ENCODE peak calls at places on chromosome 12, in nine cellular contexts. K is ovary, J is GM20000, B is epithelial cell of esophagus, U is HFFc6, T is mammary epithelial cell, Q is AG04450, A is left lung, Z is GM12865. F is an unnamed sample.

GRCh38 chr12:88325076-88325827 is 183.1 kb downstream of the TMTC3 start:
- DNase-seq in K (no peak), J (no peak), B (peak), U (peak), T (peak), Q (peak), A (no peak), Z (no peak), F (no peak)

GRCh38 chr12:114186241-114187002 is 219.5 kb downstream of the TBX5 start:
- DNase-seq in K (no peak), J (no peak), B (no peak), U (no peak), T (no peak), Q (no peak), A (no peak), Z (no peak), F (no peak)

GRCh38 chr12:87671757-87672156 is 357.4 kb downstream of the C12orf50 start:
- DNase-seq in K (no peak), J (no peak), B (no peak), U (no peak), T (no peak), Q (no peak), A (no peak), Z (no peak), F (no peak)

GRCh38 chr12:76329163-76329562 is 19.1 kb downstream of the BBS10 start:
- DNase-seq in K (no peak), J (no peak), B (peak), U (peak), T (peak), Q (no peak), A (no peak), Z (no peak), F (no peak)

GRCh38 chr12:31521972-31522371 is 69.0 kb downstream of the DENND5B start:
- DNase-seq in K (no peak), J (no peak), B (no peak), U (no peak), T (no peak), Q (peak), A (no peak), Z (no peak), F (no peak)

GRCh38 chr12:127273621-127274020 is 993.3 kb upstream of the TMEM132C start:
- DNase-seq in K (no peak), J (no peak), B (peak), U (peak), T (peak), Q (no peak), A (no peak), Z (no peak), F (no peak)

GRCh38 chr12:132834181-132834711 is 5.6 kb upstream of the GOLGA3 start:
- DNase-seq in K (no peak), J (no peak), B (no peak), U (no peak), T (no peak), Q (no peak), A (no peak), Z (peak), F (no peak)

GRCh38 chr12:14814082-14814481 is at the start of gene SMCO3:
- DNase-seq in K (no peak), J (no peak), B (no peak), U (no peak), T (no peak), Q (no peak), A (no peak), Z (no peak), F (no peak)

GRCh38 chr12:26514364-26514763 is 318.6 kb downstream of the ITPR2 start:
- DNase-seq in K (no peak), J (no peak), B (no peak), U (no peak), T (no peak), Q (no peak), A (no peak), Z (peak), F (peak)

GRCh38 chr12:31773223-31773750 is 44.5 kb upstream of the AMN1 start:
- DNase-seq in K (peak), J (no peak), B (no peak), U (no peak), T (no peak), Q (no peak), A (no peak), Z (peak), F (no peak)

GRCh38 chr12:4909734-4910501 is at the start of gene KCNA1:
- DNase-seq in K (no peak), J (peak), B (no peak), U (no peak), T (peak), Q (no peak), A (no peak), Z (no peak), F (peak)

GRCh38 chr12:115132906-115133305 is 448.9 kb upstream of the TBX3 start:
- DNase-seq in K (no peak), J (no peak), B (no peak), U (no peak), T (no peak), Q (no peak), A (no peak), Z (no peak), F (no peak)

GRCh38 chr12:54439521-54440255 is 20.6 kb upstream of the ITGA5 start:
- DNase-seq in K (no peak), J (peak), B (peak), U (peak), T (peak), Q (peak), A (no peak), Z (peak), F (peak)

GRCh38 chr12:114925076-114925475 is 241.1 kb upstream of the TBX3 start:
- DNase-seq in K (no peak), J (no peak), B (no peak), U (no peak), T (no peak), Q (no peak), A (no peak), Z (no peak), F (no peak)

GRCh38 chr12:6556857-6557256 is 1.0 kb upstream of the IFFO1 start:
- DNase-seq in K (no peak), J (no peak), B (no peak), U (no peak), T (no peak), Q (no peak), A (no peak), Z (no peak), F (no peak)

GRCh38 chr12:102172436-102172835 is 25.2 kb downstream of the PMCH start:
- DNase-seq in K (no peak), J (no peak), B (no peak), U (peak), T (no peak), Q (no peak), A (no peak), Z (no peak), F (no peak)

GRCh38 chr12:12278899-12279298 is 12.1 kb upstream of the LRP6 start:
- DNase-seq in K (no peak), J (no peak), B (no peak), U (no peak), T (no peak), Q (no peak), A (no peak), Z (peak), F (no peak)

GRCh38 chr12:63496654-63497053 is 171.6 kb downstream of the DPY19L2 start:
- DNase-seq in K (no peak), J (no peak), B (no peak), U (no peak), T (no peak), Q (no peak), A (no peak), Z (no peak), F (no peak)

GRCh38 chr12:117188961-117189724 is 1.1 kb downstream of the FBXO21 start:
- DNase-seq in K (peak), J (no peak), B (peak), U (peak), T (peak), Q (peak), A (no peak), Z (no peak), F (no peak)

GRCh38 chr12:25376392-25376791 is 125.7 kb upstream of the KRAS start:
- DNase-seq in K (no peak), J (no peak), B (no peak), U (no peak), T (no peak), Q (no peak), A (no peak), Z (no peak), F (no peak)

GRCh38 chr12:25352078-25352918 is 101.6 kb upstream of the KRAS start:
- DNase-seq in K (no peak), J (no peak), B (no peak), U (peak), T (peak), Q (no peak), A (no peak), Z (no peak), F (no peak)

GRCh38 chr12:71157601-71158233 is at the start of gene TSPAN8:
- DNase-seq in K (no peak), J (no peak), B (no peak), U (no peak), T (no peak), Q (no peak), A (no peak), Z (no peak), F (no peak)

GRCh38 chr12:121357331-121357730 is 5.1 kb upstream of the ANAPC5 start:
- DNase-seq in K (no peak), J (no peak), B (no peak), U (no peak), T (no peak), Q (no peak), A (no peak), Z (no peak), F (no peak)

GRCh38 chr12:121356657-121357056 is 4.4 kb upstream of the ANAPC5 start:
- DNase-seq in K (no peak), J (no peak), B (no peak), U (no peak), T (no peak), Q (no peak), A (no peak), Z (no peak), F (no peak)

GRCh38 chr12:121355818-121356217 is 3.6 kb upstream of the ANAPC5 start:
- DNase-seq in K (no peak), J (no peak), B (no peak), U (no peak), T (no peak), Q (no peak), A (no peak), Z (no peak), F (no peak)

GRCh38 chr12:121346747-121347146 is 5.5 kb downstream of the ANAPC5 start:
- DNase-seq in K (no peak), J (no peak), B (no peak), U (no peak), T (no peak), Q (no peak), A (no peak), Z (no peak), F (no peak)

DNA sequence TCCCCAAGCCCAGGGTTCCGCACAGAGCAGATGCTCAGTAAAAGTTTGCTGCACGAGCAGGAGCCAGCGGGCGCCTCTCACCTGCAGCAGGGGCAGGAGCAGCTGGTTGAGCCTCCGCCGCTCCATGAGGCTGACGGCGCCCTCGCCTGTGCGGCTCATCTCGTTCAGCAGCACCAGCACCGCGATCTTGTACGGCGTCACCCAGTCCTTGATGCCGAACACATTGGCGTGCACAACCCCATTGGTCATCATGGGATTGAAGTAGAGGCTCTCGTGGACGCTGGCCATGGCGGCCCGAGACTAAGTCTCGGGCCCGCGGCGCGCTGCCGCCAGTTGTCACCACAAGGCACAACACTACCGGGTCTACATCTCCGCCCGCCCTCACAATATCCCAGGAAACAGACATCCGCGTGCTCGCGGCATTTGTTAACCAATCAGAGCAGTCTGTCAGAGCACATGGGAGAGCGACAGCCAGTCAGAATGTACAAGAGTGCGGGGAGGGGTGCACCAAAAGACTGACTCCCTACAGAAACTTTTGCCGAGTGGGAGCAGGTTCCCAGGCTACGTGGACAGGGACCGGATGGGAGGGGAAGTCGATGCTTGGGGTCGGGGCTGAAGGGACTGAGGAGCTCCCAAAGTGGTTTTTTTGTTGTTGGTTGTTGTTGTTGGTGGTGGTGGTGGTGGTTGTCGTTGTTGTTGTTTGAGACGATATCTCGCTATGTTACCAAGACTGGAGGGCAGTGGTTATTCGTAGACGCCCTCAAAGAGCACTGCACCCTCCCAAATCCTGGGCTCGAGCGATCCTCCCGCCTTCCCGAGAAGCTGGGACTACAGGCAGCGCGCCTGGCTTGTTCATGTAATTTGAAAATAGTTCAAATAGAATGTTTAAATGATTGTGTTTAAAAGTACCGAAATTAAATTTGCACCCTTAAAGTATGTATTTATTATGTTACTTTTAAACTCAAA is at the start of gene ANAPC5:
- DNase-seq in K (peak), J (peak), B (peak), U (peak), T (peak), Q (peak), A (peak), Z (peak), F (peak)
- TF ChIP-seq CTCF in K (peak), J (no peak), B (no peak), U (no peak), T (peak), Q (no peak), A (peak), Z (no peak), F (no peak)

GRCh38 chr12:103841690-103842584 is 903 bp upstream of the NT5DC3 start:
- DNase-seq in K (peak), J (peak), B (peak), U (peak), T (peak), Q (no peak), A (peak), Z (peak), F (peak)
- TF ChIP-seq CTCF in K (no peak), J (no peak), B (no peak), U (peak), T (no peak), Q (no peak), A (no peak), Z (no peak), F (no peak)

GRCh38 chr12:1845886-1846285 is 25.5 kb downstream of the LRTM2 start:
- DNase-seq in K (no peak), J (no peak), B (no peak), U (no peak), T (no peak), Q (no peak), A (peak), Z (no peak), F (peak)
- TF ChIP-seq CTCF in K (no peak), J (no peak), B (no peak), U (no peak), T (no peak), Q (no peak), A (no peak), Z (no peak), F (no peak)

GRCh38 chr12:109433618-109434017 is 43.5 kb downstream of the KCTD10 start:
- DNase-seq in K (no peak), J (no peak), B (no peak), U (no peak), T (no peak), Q (no peak), A (no peak), Z (no peak), F (no peak)
- TF ChIP-seq CTCF in K (no peak), J (no peak), B (no peak), U (peak), T (peak), Q (peak), A (no peak), Z (peak), F (no peak)

DNA sequence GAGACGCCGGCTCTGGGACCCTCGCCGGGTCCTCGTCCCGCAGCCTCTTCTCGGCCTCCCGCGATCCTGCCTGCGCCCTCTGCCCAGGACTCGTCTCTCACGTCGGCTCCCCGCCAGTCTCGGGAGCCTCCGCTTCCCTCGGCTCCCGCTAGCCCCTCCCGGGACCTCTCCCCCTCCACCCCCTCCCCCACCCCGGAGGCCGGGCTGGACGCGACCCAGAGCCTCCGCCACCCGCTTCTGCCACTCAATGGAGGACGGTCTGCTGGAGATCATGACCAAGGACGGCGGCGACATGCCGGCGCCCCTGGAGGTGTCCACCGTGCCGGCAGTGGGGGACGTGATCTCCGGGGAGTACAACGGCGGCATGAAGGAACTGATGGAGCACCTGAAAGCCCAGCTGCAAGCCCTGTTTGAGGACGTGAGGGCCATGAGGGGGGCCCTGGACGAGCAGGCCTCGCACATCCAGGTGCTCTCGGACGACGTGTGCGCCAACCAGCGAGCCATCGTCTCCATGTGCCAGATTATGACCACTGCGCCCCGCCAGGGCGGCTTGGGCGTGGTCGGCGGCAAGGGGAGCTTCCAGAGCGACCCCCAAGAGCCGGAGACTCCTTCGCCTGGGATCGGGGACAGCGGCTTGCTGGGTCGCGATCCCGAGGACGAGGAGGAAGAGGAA is 568 bp downstream of the CCDC184 start:
- DNase-seq in K (no peak), J (no peak), B (no peak), U (no peak), T (no peak), Q (no peak), A (no peak), Z (no peak), F (peak)
- TF ChIP-seq CTCF in K (no peak), J (no peak), B (no peak), U (peak), T (no peak), Q (no peak), A (no peak), Z (no peak), F (no peak)

GRCh38 chr12:125203145-125203765 is 138.0 kb downstream of the AACS start:
- DNase-seq in K (no peak), J (peak), B (peak), U (no peak), T (no peak), Q (no peak), A (no peak), Z (no peak), F (no peak)
- TF ChIP-seq CTCF in K (no peak), J (peak), B (peak), U (peak), T (peak), Q (peak), A (no peak), Z (peak), F (peak)

DNA sequence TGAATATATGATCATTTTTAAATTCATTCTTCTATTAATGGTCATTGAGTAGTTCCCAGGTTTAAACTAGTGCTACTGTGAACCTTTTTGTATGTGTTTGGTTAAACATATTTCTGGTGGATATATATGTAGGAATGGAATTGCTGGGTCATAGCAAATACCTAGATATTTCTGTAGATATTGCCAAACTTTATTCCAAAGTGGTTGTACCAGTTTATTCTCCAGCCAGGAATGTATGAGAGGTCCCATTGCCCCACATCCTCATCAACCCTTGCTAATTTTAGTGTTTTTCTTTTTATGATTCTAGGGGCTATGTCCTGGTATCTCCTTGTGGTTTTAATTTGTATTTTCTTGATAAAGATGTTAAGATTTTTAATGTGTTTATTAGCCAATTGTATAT is 3.1 kb downstream of the VEZT start:
- DNase-seq in K (no peak), J (no peak), B (no peak), U (no peak), T (no peak), Q (no peak), A (no peak), Z (no peak), F (no peak)
- TF ChIP-seq CTCF in K (no peak), J (no peak), B (no peak), U (no peak), T (no peak), Q (no peak), A (no peak), Z (no peak), F (no peak)

GRCh38 chr12:22981711-22982110 is 356.7 kb downstream of the ETNK1 start:
- DNase-seq in K (no peak), J (no peak), B (peak), U (peak), T (peak), Q (no peak), A (no peak), Z (no peak), F (no peak)
- TF ChIP-seq CTCF in K (no peak), J (no peak), B (peak), U (peak), T (peak), Q (peak), A (no peak), Z (no peak), F (no peak)

DNA sequence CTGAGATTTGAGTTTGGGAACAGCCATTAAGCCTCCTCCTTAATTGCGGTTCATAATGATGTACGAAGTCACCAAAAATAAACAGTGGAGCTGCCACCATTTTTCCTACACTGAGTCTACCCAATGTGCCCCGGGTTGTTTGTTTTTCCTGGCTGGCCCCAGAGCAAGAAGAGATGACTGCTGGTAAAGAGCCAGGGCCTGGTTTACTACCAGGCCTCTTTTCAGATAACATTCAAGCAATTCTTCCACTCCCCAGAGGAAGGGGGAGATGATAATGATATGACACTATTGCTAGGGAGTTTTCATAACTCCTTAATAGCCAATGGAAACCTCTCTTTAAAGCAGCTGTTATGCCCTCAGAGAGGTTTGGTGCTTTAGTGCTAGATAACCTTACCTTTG is 42.3 kb downstream of the BRAP start:
- DNase-seq in K (no peak), J (no peak), B (no peak), U (peak), T (no peak), Q (peak), A (peak), Z (no peak), F (no peak)
- TF ChIP-seq CTCF in K (no peak), J (no peak), B (no peak), U (peak), T (no peak), Q (no peak), A (no peak), Z (no peak), F (no peak)

F was measured in GM13976.